ENCODE peak calls at places on chromosomes 1 and 21, in five cellular contexts. B is heart left ventricle, A is gastrocnemius medialis, H is fibroblast of lung, X is AG04450. K is an unnamed sample.

GRCh38 chr1:63317007-63317813 is 5.2 kb upstream of the FOXD3 start:
- DNase-seq in B (peak; percentile 67), A (no peak), H (peak; percentile 27), X (no peak), K (peak; percentile 16)

GRCh38 chr1:30650038-30650958 is 73.1 kb downstream of the MATN1 start:
- DNase-seq in B (no peak), A (no peak), H (no peak), X (no peak), K (no peak)

GRCh38 chr1:228299901-228300300 is 92.1 kb downstream of the OBSCN start:
- DNase-seq in B (peak; percentile 13), A (no peak), H (no peak), X (no peak), K (no peak)

GRCh38 chr1:227372662-227373061 is 54.4 kb upstream of the CDC42BPA start:
- DNase-seq in B (no peak), A (no peak), H (peak; percentile 68), X (peak; percentile 20), K (peak; percentile 33)

GRCh38 chr1:162074548-162074947 is 5.1 kb downstream of the NOS1AP start:
- DNase-seq in B (no peak), A (no peak), H (peak; percentile 17), X (no peak), K (no peak)

GRCh38 chr1:228517655-228518054 is 30.5 kb downstream of the RNF187 start:
- DNase-seq in B (no peak), A (no peak), H (no peak), X (no peak), K (no peak)

GRCh38 chr1:149995927-149996326 is 14.6 kb downstream of the OTUD7B start:
- DNase-seq in B (no peak), A (no peak), H (peak; percentile 82), X (no peak), K (peak; percentile 89)

GRCh38 chr1:203037509-203038190 is 11.4 kb downstream of the PPFIA4 start:
- DNase-seq in B (no peak), A (peak; percentile 34), H (no peak), X (no peak), K (no peak)

GRCh38 chr1:226886142-226886901 is 15.9 kb downstream of the PSEN2 start:
- DNase-seq in B (no peak), A (no peak), H (no peak), X (no peak), K (no peak)

GRCh38 chr1:164583835-164584539 is 25.0 kb downstream of the PBX1 start:
- DNase-seq in B (no peak), A (no peak), H (no peak), X (no peak), K (no peak)

GRCh38 chr1:226220473-226221189 is 2.8 kb upstream of the MIXL1 start:
- DNase-seq in B (no peak), A (no peak), H (no peak), X (no peak), K (no peak)

GRCh38 chr1:225737179-225737578 is 40.4 kb upstream of the SRP9 start:
- DNase-seq in B (no peak), A (no peak), H (no peak), X (no peak), K (no peak)

GRCh38 chr21:41821081-41821755 is 54.4 kb upstream of the RIPK4 start:
- DNase-seq in B (no peak), A (no peak), H (no peak), X (no peak), K (no peak)

GRCh38 chr1:169604781-169605560 is 18.7 kb upstream of the F5 start:
- DNase-seq in B (peak; percentile 34), A (no peak), H (no peak), X (no peak), K (no peak)

GRCh38 chr21:23804866-23805265 is 1802.4 kb downstream of the MRPL39 start:
- DNase-seq in B (no peak), A (no peak), H (no peak), X (no peak), K (no peak)

GRCh38 chr1:30947212-30947611 is 38.7 kb upstream of the SDC3 start:
- DNase-seq in B (no peak), A (no peak), H (no peak), X (no peak), K (no peak)

GRCh38 chr1:156949127-156949526 is 28.7 kb downstream of the LRRC71 start:
- DNase-seq in B (no peak), A (no peak), H (no peak), X (no peak), K (no peak)

GRCh38 chr1:25917996-25918395 is 11.8 kb upstream of the STMN1 start:
- DNase-seq in B (no peak), A (no peak), H (peak; percentile 36), X (no peak), K (no peak)

GRCh38 chr1:84996846-84997666 is at the start of gene MCOLN2:
- DNase-seq in B (peak; percentile 27), A (no peak), H (peak; percentile 7), X (no peak), K (no peak)

GRCh38 chr1:150875197-150876110 is 945 bp downstream of the ARNT start:
- DNase-seq in B (no peak), A (no peak), H (no peak), X (no peak), K (no peak)

GRCh38 chr1:174358786-174359453 is 88.8 kb upstream of the GPR52 start:
- DNase-seq in B (no peak), A (no peak), H (no peak), X (no peak), K (no peak)

GRCh38 chr1:205856433-205856832 is 6.5 kb upstream of the PM20D1 start:
- DNase-seq in B (no peak), A (no peak), H (no peak), X (no peak), K (no peak)

GRCh38 chr1:217457016-217457415 is 173.9 kb downstream of the GPATCH2 start:
- DNase-seq in B (no peak), A (no peak), H (no peak), X (no peak), K (no peak)

GRCh38 chr1:155166373-155167165 is 6.5 kb downstream of the KRTCAP2 start:
- DNase-seq in B (peak; percentile 90), A (peak; percentile 40), H (no peak), X (no peak), K (no peak)

GRCh38 chr1:161427733-161428516 is 60.2 kb upstream of the CFAP126 start:
- DNase-seq in B (no peak), A (no peak), H (peak; percentile 24), X (no peak), K (no peak)

GRCh38 chr1:29447368-29447767 is 211.0 kb downstream of the PTPRU start:
- DNase-seq in B (no peak), A (no peak), H (no peak), X (no peak), K (no peak)

DNA sequence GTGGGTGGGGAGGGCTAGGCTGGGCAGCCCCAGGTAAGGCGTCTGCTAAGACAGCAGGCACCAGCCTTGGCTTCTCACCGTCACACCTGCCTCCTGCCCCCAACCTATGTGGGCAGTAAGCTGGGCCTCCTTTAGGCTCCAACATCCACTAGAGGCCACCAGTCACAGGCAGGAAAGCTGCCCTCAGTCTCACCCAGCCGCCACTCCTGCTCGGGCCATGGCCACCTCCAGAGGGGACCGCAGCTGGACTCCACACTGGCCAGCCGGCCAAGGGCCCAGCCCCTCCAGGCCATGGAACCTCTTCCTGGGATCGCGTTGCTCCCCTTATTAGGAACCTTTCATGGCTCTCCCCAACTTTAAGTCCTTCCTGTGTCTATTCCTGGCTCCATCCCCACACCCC is 74.5 kb downstream of the MRPL37 start:
- DNase-seq in B (no peak), A (peak; percentile 52), H (no peak), X (no peak), K (no peak)
- H3K27ac ChIP-seq in B (peak overlapping the region; percentile 76), A (peak overlapping the region; percentile 92), H (peak overlapping the region; percentile 97), X (no peak overlapping the region), K (no peak overlapping the region)

GRCh38 chr1:3019007-3019515 is 2.2 kb upstream of the ACTRT2 start:
- DNase-seq in B (no peak), A (no peak), H (no peak), X (no peak), K (no peak)

GRCh38 chr1:3018051-3018471 is 3.2 kb upstream of the ACTRT2 start:
- DNase-seq in B (peak; percentile 3), A (no peak), H (no peak), X (no peak), K (no peak)

GRCh38 chr1:3020263-3020909 is 881 bp upstream of the ACTRT2 start:
- DNase-seq in B (no peak), A (no peak), H (no peak), X (no peak), K (no peak)

GRCh38 chr1:3018576-3018975 is 2.7 kb upstream of the ACTRT2 start:
- DNase-seq in B (peak; percentile 4), A (no peak), H (no peak), X (no peak), K (no peak)

DNA sequence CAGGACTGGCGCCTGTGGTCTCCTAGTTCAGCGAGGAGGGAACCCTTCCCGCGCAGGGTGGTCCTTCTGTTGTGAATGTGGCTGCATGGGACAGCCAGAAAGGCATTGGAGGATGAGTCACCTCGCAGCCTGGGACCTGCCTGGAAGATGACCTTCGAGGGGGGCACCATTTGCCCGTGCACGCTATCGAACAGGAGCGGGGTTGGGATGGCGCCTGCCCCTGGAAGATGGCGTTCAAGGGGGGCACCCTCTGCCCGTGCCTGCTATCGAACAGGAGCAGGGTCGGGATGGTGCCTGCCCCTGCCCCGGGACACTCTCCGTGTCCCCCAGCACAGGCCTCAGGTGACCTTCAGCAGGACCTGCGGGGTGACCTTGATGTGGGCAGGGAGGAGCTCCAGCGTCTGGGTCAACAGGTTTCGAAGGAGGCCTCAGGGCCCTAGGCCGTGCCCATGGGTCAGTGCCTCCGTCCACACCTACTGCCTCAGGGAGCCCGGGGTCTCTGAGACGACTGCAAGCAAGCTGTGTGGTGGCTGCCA is 1.7 kb upstream of the ACTRT2 start:
- DNase-seq in B (no peak), A (no peak), H (no peak), X (no peak), K (no peak)
- H3K27ac ChIP-seq in B (no peak overlapping the region), A (no peak overlapping the region), H (no peak overlapping the region), X (no peak overlapping the region), K (no peak overlapping the region)

DNA sequence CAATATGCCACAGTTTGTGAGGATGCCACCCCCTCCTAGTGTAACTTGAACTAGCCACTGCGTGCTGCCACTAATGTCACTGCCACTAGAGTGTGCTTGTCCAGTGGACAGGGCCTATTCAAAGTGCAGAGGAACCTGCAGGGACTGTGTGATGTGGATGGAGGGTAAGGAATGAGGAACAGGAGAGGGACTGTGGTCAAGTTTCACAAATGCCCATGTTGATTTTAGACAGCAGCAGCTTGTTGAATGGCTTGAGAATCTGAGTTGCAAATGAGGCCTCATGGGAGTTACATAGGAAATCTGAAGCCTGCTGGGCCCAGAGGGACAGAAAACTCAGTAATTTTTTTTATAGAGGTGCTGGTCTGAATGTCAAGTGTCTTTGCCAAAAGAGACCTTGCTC is 112.3 kb downstream of the HHAT start:
- DNase-seq in B (no peak), A (no peak), H (peak; percentile 19), X (no peak), K (no peak)
- H3K27ac ChIP-seq in B (no peak overlapping the region), A (no peak overlapping the region), H (no peak overlapping the region), X (peak overlapping the region; percentile 11), K (no peak overlapping the region)

GRCh38 chr1:230218667-230219066 is 151.6 kb downstream of the GALNT2 start:
- DNase-seq in B (no peak), A (no peak), H (no peak), X (no peak), K (no peak)

GRCh38 chr1:230215049-230215448 is 148.0 kb downstream of the GALNT2 start:
- DNase-seq in B (peak; percentile 78), A (peak; percentile 65), H (peak; percentile 60), X (no peak), K (no peak)

GRCh38 chr1:230212405-230212936 is 145.4 kb downstream of the GALNT2 start:
- DNase-seq in B (no peak), A (no peak), H (no peak), X (no peak), K (no peak)

GRCh38 chr1:230219174-230220067 is 152.4 kb downstream of the GALNT2 start:
- DNase-seq in B (no peak), A (peak; percentile 42), H (no peak), X (no peak), K (no peak)

GRCh38 chr1:230215529-230215928 is 148.5 kb downstream of the GALNT2 start:
- DNase-seq in B (no peak), A (no peak), H (no peak), X (no peak), K (no peak)
- H3K27ac ChIP-seq in B (no peak overlapping the region), A (peak overlapping the region; percentile 81), H (no peak overlapping the region), X (no peak overlapping the region), K (no peak overlapping the region)

K was measured in epithelial cell of prostate.